ENCODE peak calls at places on chromosomes 13 and 19, in nine cellular contexts. O is lung, C is heart right ventricle, H is substantia nigra, X is fibroblast of lung, S is AG04450, A is RWPE1, I is mammary epithelial cell, B is psoas muscle. F is an unnamed sample.

GRCh38 chr19:38648789-38649304 is 1.4 kb downstream of the ACTN4 start:
- DNase-seq in O (no peak), C (no peak), H (no peak), X (no peak), S (no peak), A (no peak), I (no peak), B (no peak), F (no peak)

GRCh38 chr13:47017476-47017875 is 120.6 kb upstream of the HTR2A start:
- DNase-seq in O (no peak), C (no peak), H (no peak), X (peak; percentile 18), S (no peak), A (no peak), I (no peak), B (no peak), F (no peak)

GRCh38 chr19:30556230-30556711 is 184.1 kb downstream of the ZNF536 start:
- DNase-seq in O (no peak), C (no peak), H (peak; percentile 33), X (no peak), S (no peak), A (no peak), I (no peak), B (no peak), F (no peak)

GRCh38 chr13:113023217-113023597 is 54.2 kb downstream of the MCF2L start:
- DNase-seq in O (no peak), C (peak; percentile 54), H (no peak), X (no peak), S (no peak), A (no peak), I (no peak), B (no peak), F (no peak)

GRCh38 chr13:106276876-106277275 is 258.6 kb downstream of the EFNB2 start:
- DNase-seq in O (no peak), C (no peak), H (no peak), X (no peak), S (no peak), A (peak; percentile 13), I (peak; percentile 72), B (no peak), F (no peak)

GRCh38 chr13:46160474-46161066 is 21.4 kb downstream of the LCP1 start:
- DNase-seq in O (no peak), C (no peak), H (no peak), X (peak; percentile 72), S (peak; percentile 11), A (peak; percentile 50), I (peak; percentile 36), B (no peak), F (no peak)

GRCh38 chr19:7888145-7888825 is at the start of gene LRRC8E:
- DNase-seq in O (peak; percentile 61), C (no peak), H (no peak), X (peak; percentile 44), S (no peak), A (peak; percentile 85), I (peak; percentile 71), B (no peak), F (peak; percentile 46)

GRCh38 chr19:5479958-5480357 is 24.7 kb downstream of the ZNRF4 start:
- DNase-seq in O (no peak), C (no peak), H (no peak), X (no peak), S (no peak), A (no peak), I (no peak), B (no peak), F (no peak)

GRCh38 chr19:30437869-30438268 is 65.7 kb downstream of the ZNF536 start:
- DNase-seq in O (no peak), C (no peak), H (no peak), X (no peak), S (no peak), A (no peak), I (no peak), B (no peak), F (no peak)

GRCh38 chr19:40321076-40321475 is 27.1 kb downstream of the C19orf47 start:
- DNase-seq in O (no peak), C (no peak), H (no peak), X (no peak), S (no peak), A (no peak), I (no peak), B (no peak), F (no peak)
- H3K27ac ChIP-seq in O (no peak overlapping the region), C (no peak overlapping the region), H (no peak overlapping the region), X (no peak overlapping the region), S (no peak overlapping the region), A (no peak overlapping the region), I (no peak overlapping the region), B (no peak overlapping the region), F (no peak overlapping the region)

GRCh38 chr13:50513528-50513863 is 330.0 kb downstream of the DLEU7 start:
- DNase-seq in O (no peak), C (no peak), H (no peak), X (no peak), S (no peak), A (no peak), I (no peak), B (no peak), F (no peak)

GRCh38 chr13:50514249-50514648 is 329.2 kb downstream of the DLEU7 start:
- DNase-seq in O (no peak), C (no peak), H (no peak), X (no peak), S (no peak), A (no peak), I (no peak), B (no peak), F (no peak)

GRCh38 chr13:50512602-50513527 is 330.6 kb downstream of the DLEU7 start:
- DNase-seq in O (peak; percentile 65), C (peak; percentile 65), H (peak; percentile 44), X (peak; percentile 70), S (no peak), A (no peak), I (no peak), B (peak; percentile 53), F (peak; percentile 48)

GRCh38 chr13:50509771-50510441 is 333.6 kb downstream of the DLEU7 start:
- DNase-seq in O (no peak), C (no peak), H (no peak), X (no peak), S (no peak), A (peak; percentile 20), I (no peak), B (no peak), F (no peak)

DNA sequence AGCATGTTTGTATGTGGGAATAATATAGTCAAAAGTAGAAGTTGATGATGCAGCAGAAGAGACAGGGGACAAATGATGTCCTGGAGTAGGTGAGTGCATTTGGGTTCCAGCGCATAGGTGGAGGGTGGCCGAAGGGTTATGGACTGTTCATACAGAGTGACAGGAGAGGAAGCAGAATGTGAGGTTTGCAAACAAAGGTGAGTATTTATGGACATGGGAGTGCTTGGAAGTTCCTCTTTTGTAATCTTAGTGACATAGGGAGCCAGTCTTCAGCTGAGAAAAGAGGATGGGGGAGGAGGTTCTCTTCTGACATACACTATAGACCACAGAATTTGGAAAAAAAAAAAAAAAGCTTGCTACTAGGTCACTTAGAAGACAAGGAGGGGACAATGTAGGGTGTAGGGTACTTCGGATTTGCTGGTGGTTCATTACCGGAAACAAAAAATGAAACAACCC is 331.6 kb downstream of the DLEU7 start:
- DNase-seq in O (no peak), C (no peak), H (no peak), X (no peak), S (no peak), A (no peak), I (no peak), B (no peak), F (no peak)
- H3K27ac ChIP-seq in O (no peak overlapping the region), C (peak overlapping the region; percentile 90), H (peak overlapping the region; percentile 63), X (no peak overlapping the region), S (no peak overlapping the region), A (no peak overlapping the region), I (no peak overlapping the region), B (peak overlapping the region; percentile 88), F (peak overlapping the region; percentile 35)

GRCh38 chr19:787551-787950 is 9.7 kb upstream of the PTBP1 start:
- DNase-seq in O (no peak), C (no peak), H (no peak), X (no peak), S (no peak), A (no peak), I (no peak), B (peak; percentile 10), F (no peak)

GRCh38 chr19:788821-789472 is 8.3 kb upstream of the PTBP1 start:
- DNase-seq in O (no peak), C (no peak), H (no peak), X (peak; percentile 31), S (no peak), A (no peak), I (no peak), B (peak; percentile 54), F (no peak)

GRCh38 chr19:790971-791604 is 6.2 kb upstream of the PTBP1 start:
- DNase-seq in O (no peak), C (no peak), H (no peak), X (no peak), S (no peak), A (no peak), I (no peak), B (no peak), F (no peak)

GRCh38 chr19:791605-792360 is 5.5 kb upstream of the PTBP1 start:
- DNase-seq in O (no peak), C (peak; percentile 64), H (no peak), X (no peak), S (no peak), A (no peak), I (no peak), B (peak; percentile 17), F (no peak)

GRCh38 chr19:789473-790052 is 7.7 kb upstream of the PTBP1 start:
- DNase-seq in O (no peak), C (peak; percentile 64), H (no peak), X (no peak), S (no peak), A (no peak), I (no peak), B (peak; percentile 44), F (no peak)
- H3K27ac ChIP-seq in O (peak overlapping the region; percentile 78), C (peak overlapping the region; percentile 88), H (no peak overlapping the region), X (peak overlapping the region; percentile 13), S (no peak overlapping the region), A (peak overlapping the region; percentile 99), I (no peak overlapping the region), B (peak overlapping the region; percentile 47), F (no peak overlapping the region)

GRCh38 chr13:73065665-73066350 is 7.0 kb downstream of the KLF5 start:
- DNase-seq in O (no peak), C (no peak), H (no peak), X (no peak), S (no peak), A (peak; percentile 44), I (peak; percentile 79), B (no peak), F (peak; percentile 44)
- H3K27ac ChIP-seq in O (no peak overlapping the region), C (no peak overlapping the region), H (no peak overlapping the region), X (no peak overlapping the region), S (no peak overlapping the region), A (no peak overlapping the region), I (peak overlapping the region; percentile 78), B (no peak overlapping the region), F (no peak overlapping the region)

DNA sequence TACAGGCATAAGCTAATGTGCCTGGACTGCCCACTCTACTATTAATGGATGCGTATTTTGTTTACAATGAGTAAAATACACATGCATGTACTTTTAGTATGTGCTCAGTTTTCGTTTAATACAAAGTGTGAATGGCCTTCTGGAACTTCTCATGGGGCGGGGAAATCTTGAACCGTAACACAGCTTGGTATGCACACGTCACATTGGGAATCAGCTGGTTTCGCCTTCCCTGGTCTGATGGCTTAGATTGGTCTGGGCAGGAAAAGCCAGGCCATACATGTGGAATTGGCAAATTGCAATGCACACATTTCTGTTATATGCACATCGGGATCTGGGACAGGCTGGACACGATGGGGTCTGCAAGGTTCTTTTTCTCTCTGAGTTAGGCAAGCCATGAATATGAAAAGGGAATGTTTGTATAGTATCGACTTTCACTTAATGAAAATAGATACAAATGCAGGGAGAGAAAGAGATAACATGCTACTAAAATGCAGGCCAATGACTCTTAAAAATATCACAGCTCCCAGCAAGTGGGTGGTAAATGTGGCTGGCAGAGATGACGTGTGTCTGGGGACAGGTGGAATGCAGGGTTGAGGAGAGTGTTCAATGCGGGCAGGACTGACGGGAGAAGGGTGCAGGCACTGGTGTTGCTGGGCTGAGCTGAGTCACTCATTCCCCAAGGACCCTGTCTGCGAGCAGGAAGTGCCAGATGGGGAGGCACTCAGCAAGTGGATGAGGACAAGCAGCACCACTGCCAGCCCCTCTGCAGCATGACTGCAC is 203.9 kb upstream of the GPR12 start:
- DNase-seq in O (peak; percentile 47), C (peak; percentile 33), H (no peak), X (no peak), S (no peak), A (no peak), I (no peak), B (no peak), F (no peak)
- H3K27ac ChIP-seq in O (peak overlapping the region; percentile 68), C (no peak overlapping the region), H (no peak overlapping the region), X (no peak overlapping the region), S (no peak overlapping the region), A (no peak overlapping the region), I (no peak overlapping the region), B (no peak overlapping the region), F (no peak overlapping the region)

F was measured in prostate gland.